ENCODE peak calls at places on chromosomes 1 and 21, in nine cellular contexts. One of them, this sample, is unnamed.

GRCh38 chr1:113109908-113110554 is 37.0 kb downstream of the LRIG2 start:
- DNase-seq in CD4-positive, CD25-positive, alpha-beta regulatory T cell: no peak
- DNase-seq in GM18507: no peak
- DNase-seq in HTR-8/SVneo: peak; percentile 13
- DNase-seq in epithelial cell of esophagus: peak; percentile 60
- DNase-seq in posterior vena cava: no peak
- DNase-seq in kidney tubule cell: peak; percentile 7
- DNase-seq in CD4-positive, alpha-beta memory T cell: no peak
- DNase-seq in GF-D8: no peak
- DNase-seq in this sample: no peak

GRCh38 chr1:19477284-19478240 is 7.8 kb downstream of the CAPZB start:
- DNase-seq in CD4-positive, CD25-positive, alpha-beta regulatory T cell: no peak
- DNase-seq in GM18507: no peak
- DNase-seq in HTR-8/SVneo: no peak
- DNase-seq in epithelial cell of esophagus: no peak
- DNase-seq in posterior vena cava: peak; percentile 82
- DNase-seq in kidney tubule cell: no peak
- DNase-seq in CD4-positive, alpha-beta memory T cell: peak; percentile 59
- DNase-seq in GF-D8: peak; percentile 81
- DNase-seq in this sample: no peak

GRCh38 chr1:168112673-168113305 is 23.9 kb downstream of the GPR161 start:
- DNase-seq in CD4-positive, CD25-positive, alpha-beta regulatory T cell: no peak
- DNase-seq in GM18507: no peak
- DNase-seq in HTR-8/SVneo: peak; percentile 81
- DNase-seq in epithelial cell of esophagus: peak; percentile 99
- DNase-seq in posterior vena cava: no peak
- DNase-seq in kidney tubule cell: peak; percentile 89
- DNase-seq in CD4-positive, alpha-beta memory T cell: no peak
- DNase-seq in GF-D8: no peak
- DNase-seq in this sample: no peak

GRCh38 chr1:212700892-212701819 is 1.5 kb upstream of the BATF3 start:
- DNase-seq in CD4-positive, CD25-positive, alpha-beta regulatory T cell: no peak
- DNase-seq in GM18507: no peak
- DNase-seq in HTR-8/SVneo: no peak
- DNase-seq in epithelial cell of esophagus: peak; percentile 14
- DNase-seq in posterior vena cava: peak; percentile 90
- DNase-seq in kidney tubule cell: peak; percentile 14
- DNase-seq in CD4-positive, alpha-beta memory T cell: no peak
- DNase-seq in GF-D8: peak; percentile 35
- DNase-seq in this sample: peak; percentile 47

GRCh38 chr1:109756848-109757521 is 6.7 kb downstream of the EPS8L3 start:
- DNase-seq in CD4-positive, CD25-positive, alpha-beta regulatory T cell: no peak
- DNase-seq in GM18507: no peak
- DNase-seq in HTR-8/SVneo: no peak
- DNase-seq in epithelial cell of esophagus: no peak
- DNase-seq in posterior vena cava: peak; percentile 43
- DNase-seq in kidney tubule cell: no peak
- DNase-seq in CD4-positive, alpha-beta memory T cell: no peak
- DNase-seq in GF-D8: no peak
- DNase-seq in this sample: no peak

GRCh38 chr1:9270290-9270900 is 22.3 kb upstream of the SPSB1 start:
- DNase-seq in CD4-positive, CD25-positive, alpha-beta regulatory T cell: no peak
- DNase-seq in GM18507: no peak
- DNase-seq in HTR-8/SVneo: no peak
- DNase-seq in epithelial cell of esophagus: peak; percentile 48
- DNase-seq in posterior vena cava: no peak
- DNase-seq in kidney tubule cell: no peak
- DNase-seq in CD4-positive, alpha-beta memory T cell: no peak
- DNase-seq in GF-D8: no peak
- DNase-seq in this sample: no peak

GRCh38 chr1:71638081-71638766 is 557.4 kb upstream of the ZRANB2 start:
- DNase-seq in CD4-positive, CD25-positive, alpha-beta regulatory T cell: no peak
- DNase-seq in GM18507: no peak
- DNase-seq in HTR-8/SVneo: no peak
- DNase-seq in epithelial cell of esophagus: peak; percentile 38
- DNase-seq in posterior vena cava: no peak
- DNase-seq in kidney tubule cell: peak; percentile 70
- DNase-seq in CD4-positive, alpha-beta memory T cell: no peak
- DNase-seq in GF-D8: no peak
- DNase-seq in this sample: no peak

GRCh38 chr1:15258828-15259588 is 12.0 kb downstream of the FHAD1 start:
- DNase-seq in CD4-positive, CD25-positive, alpha-beta regulatory T cell: no peak
- DNase-seq in GM18507: no peak
- DNase-seq in HTR-8/SVneo: no peak
- DNase-seq in epithelial cell of esophagus: no peak
- DNase-seq in posterior vena cava: no peak
- DNase-seq in kidney tubule cell: no peak
- DNase-seq in CD4-positive, alpha-beta memory T cell: no peak
- DNase-seq in GF-D8: no peak
- DNase-seq in this sample: no peak

GRCh38 chr1:222979561-222979960 is 163.5 kb downstream of the TLR5 start:
- DNase-seq in CD4-positive, CD25-positive, alpha-beta regulatory T cell: no peak
- DNase-seq in GM18507: no peak
- DNase-seq in HTR-8/SVneo: no peak
- DNase-seq in epithelial cell of esophagus: no peak
- DNase-seq in posterior vena cava: no peak
- DNase-seq in kidney tubule cell: no peak
- DNase-seq in CD4-positive, alpha-beta memory T cell: no peak
- DNase-seq in GF-D8: no peak
- DNase-seq in this sample: no peak

GRCh38 chr1:106498238-106498637 is 558.2 kb upstream of the PRMT6 start:
- DNase-seq in CD4-positive, CD25-positive, alpha-beta regulatory T cell: no peak
- DNase-seq in GM18507: no peak
- DNase-seq in HTR-8/SVneo: no peak
- DNase-seq in epithelial cell of esophagus: no peak
- DNase-seq in posterior vena cava: no peak
- DNase-seq in kidney tubule cell: no peak
- DNase-seq in CD4-positive, alpha-beta memory T cell: no peak
- DNase-seq in GF-D8: no peak
- DNase-seq in this sample: no peak

GRCh38 chr1:32757213-32757895 is 54.8 kb upstream of the SYNC start:
- DNase-seq in CD4-positive, CD25-positive, alpha-beta regulatory T cell: no peak
- DNase-seq in GM18507: no peak
- DNase-seq in HTR-8/SVneo: no peak
- DNase-seq in epithelial cell of esophagus: no peak
- DNase-seq in posterior vena cava: no peak
- DNase-seq in kidney tubule cell: no peak
- DNase-seq in CD4-positive, alpha-beta memory T cell: no peak
- DNase-seq in GF-D8: no peak
- DNase-seq in this sample: no peak

GRCh38 chr1:2181271-2181670 is 13.3 kb downstream of the FAAP20 start:
- DNase-seq in CD4-positive, CD25-positive, alpha-beta regulatory T cell: no peak
- DNase-seq in GM18507: no peak
- DNase-seq in HTR-8/SVneo: no peak
- DNase-seq in epithelial cell of esophagus: no peak
- DNase-seq in posterior vena cava: no peak
- DNase-seq in kidney tubule cell: no peak
- DNase-seq in CD4-positive, alpha-beta memory T cell: no peak
- DNase-seq in GF-D8: no peak
- DNase-seq in this sample: no peak

GRCh38 chr21:35400233-35400939 is 351.3 kb upstream of the RUNX1 start:
- DNase-seq in CD4-positive, CD25-positive, alpha-beta regulatory T cell: peak; percentile 67
- DNase-seq in GM18507: peak; percentile 25
- DNase-seq in HTR-8/SVneo: peak; percentile 60
- DNase-seq in epithelial cell of esophagus: peak; percentile 88
- DNase-seq in posterior vena cava: no peak
- DNase-seq in kidney tubule cell: peak; percentile 83
- DNase-seq in CD4-positive, alpha-beta memory T cell: peak; percentile 39
- DNase-seq in GF-D8: peak; percentile 80
- DNase-seq in this sample: peak; percentile 8

GRCh38 chr1:218164930-218165686 is 120.0 kb upstream of the RRP15 start:
- DNase-seq in CD4-positive, CD25-positive, alpha-beta regulatory T cell: peak; percentile 3
- DNase-seq in GM18507: no peak
- DNase-seq in HTR-8/SVneo: peak; percentile 14
- DNase-seq in epithelial cell of esophagus: no peak
- DNase-seq in posterior vena cava: no peak
- DNase-seq in kidney tubule cell: no peak
- DNase-seq in CD4-positive, alpha-beta memory T cell: no peak
- DNase-seq in GF-D8: no peak
- DNase-seq in this sample: peak; percentile 32

GRCh38 chr1:164638506-164639202 is 79.7 kb downstream of the PBX1 start:
- DNase-seq in CD4-positive, CD25-positive, alpha-beta regulatory T cell: no peak
- DNase-seq in GM18507: no peak
- DNase-seq in HTR-8/SVneo: no peak
- DNase-seq in epithelial cell of esophagus: no peak
- DNase-seq in posterior vena cava: no peak
- DNase-seq in kidney tubule cell: peak; percentile 38
- DNase-seq in CD4-positive, alpha-beta memory T cell: no peak
- DNase-seq in GF-D8: no peak
- DNase-seq in this sample: no peak

GRCh38 chr1:6266641-6267040 is 5.7 kb upstream of the GPR153 start:
- DNase-seq in CD4-positive, CD25-positive, alpha-beta regulatory T cell: no peak
- DNase-seq in GM18507: no peak
- DNase-seq in HTR-8/SVneo: no peak
- DNase-seq in epithelial cell of esophagus: no peak
- DNase-seq in posterior vena cava: no peak
- DNase-seq in kidney tubule cell: no peak
- DNase-seq in CD4-positive, alpha-beta memory T cell: no peak
- DNase-seq in GF-D8: no peak
- DNase-seq in this sample: no peak

GRCh38 chr1:112445591-112445990 is 49.6 kb downstream of the CTTNBP2NL start:
- DNase-seq in CD4-positive, CD25-positive, alpha-beta regulatory T cell: no peak
- DNase-seq in GM18507: no peak
- DNase-seq in HTR-8/SVneo: no peak
- DNase-seq in epithelial cell of esophagus: no peak
- DNase-seq in posterior vena cava: no peak
- DNase-seq in kidney tubule cell: no peak
- DNase-seq in CD4-positive, alpha-beta memory T cell: no peak
- DNase-seq in GF-D8: no peak
- DNase-seq in this sample: no peak

GRCh38 chr1:231618588-231619256 is 7.9 kb upstream of the DISC1 start:
- DNase-seq in CD4-positive, CD25-positive, alpha-beta regulatory T cell: no peak
- DNase-seq in GM18507: no peak
- DNase-seq in HTR-8/SVneo: no peak
- DNase-seq in epithelial cell of esophagus: no peak
- DNase-seq in posterior vena cava: no peak
- DNase-seq in kidney tubule cell: no peak
- DNase-seq in CD4-positive, alpha-beta memory T cell: no peak
- DNase-seq in GF-D8: no peak
- DNase-seq in this sample: no peak

GRCh38 chr1:222928212-222928611 is 113.4 kb downstream of the DISP1 start:
- DNase-seq in CD4-positive, CD25-positive, alpha-beta regulatory T cell: no peak
- DNase-seq in GM18507: no peak
- DNase-seq in HTR-8/SVneo: no peak
- DNase-seq in epithelial cell of esophagus: peak; percentile 49
- DNase-seq in posterior vena cava: no peak
- DNase-seq in kidney tubule cell: peak; percentile 61
- DNase-seq in CD4-positive, alpha-beta memory T cell: no peak
- DNase-seq in GF-D8: no peak
- DNase-seq in this sample: peak; percentile 69

GRCh38 chr1:200488375-200489165 is 78.7 kb upstream of the ZNF281 start:
- DNase-seq in CD4-positive, CD25-positive, alpha-beta regulatory T cell: peak; percentile 52
- DNase-seq in GM18507: no peak
- DNase-seq in HTR-8/SVneo: peak; percentile 74
- DNase-seq in epithelial cell of esophagus: peak; percentile 79
- DNase-seq in posterior vena cava: no peak
- DNase-seq in kidney tubule cell: peak; percentile 84
- DNase-seq in CD4-positive, alpha-beta memory T cell: no peak
- DNase-seq in GF-D8: no peak
- DNase-seq in this sample: peak; percentile 67

GRCh38 chr1:89126602-89127001 is 688 bp upstream of the GBP2 start:
- DNase-seq in CD4-positive, CD25-positive, alpha-beta regulatory T cell: no peak
- DNase-seq in GM18507: no peak
- DNase-seq in HTR-8/SVneo: no peak
- DNase-seq in epithelial cell of esophagus: peak; percentile 2
- DNase-seq in posterior vena cava: no peak
- DNase-seq in kidney tubule cell: no peak
- DNase-seq in CD4-positive, alpha-beta memory T cell: peak; percentile 41
- DNase-seq in GF-D8: no peak
- DNase-seq in this sample: no peak

GRCh38 chr1:229570891-229571516 is 12.5 kb upstream of the ABCB10 start:
- DNase-seq in CD4-positive, CD25-positive, alpha-beta regulatory T cell: no peak
- DNase-seq in GM18507: no peak
- DNase-seq in HTR-8/SVneo: no peak
- DNase-seq in epithelial cell of esophagus: no peak
- DNase-seq in posterior vena cava: no peak
- DNase-seq in kidney tubule cell: no peak
- DNase-seq in CD4-positive, alpha-beta memory T cell: no peak
- DNase-seq in GF-D8: no peak
- DNase-seq in this sample: no peak

GRCh38 chr1:162682013-162682419 is 49.8 kb downstream of the DDR2 start:
- DNase-seq in CD4-positive, CD25-positive, alpha-beta regulatory T cell: no peak
- DNase-seq in GM18507: no peak
- DNase-seq in HTR-8/SVneo: no peak
- DNase-seq in epithelial cell of esophagus: no peak
- DNase-seq in posterior vena cava: no peak
- DNase-seq in kidney tubule cell: no peak
- DNase-seq in CD4-positive, alpha-beta memory T cell: no peak
- DNase-seq in GF-D8: no peak
- DNase-seq in this sample: no peak

GRCh38 chr1:30704765-30705509 is 18.4 kb downstream of the MATN1 start:
- DNase-seq in CD4-positive, CD25-positive, alpha-beta regulatory T cell: no peak
- DNase-seq in GM18507: no peak
- DNase-seq in HTR-8/SVneo: no peak
- DNase-seq in epithelial cell of esophagus: no peak
- DNase-seq in posterior vena cava: no peak
- DNase-seq in kidney tubule cell: no peak
- DNase-seq in CD4-positive, alpha-beta memory T cell: no peak
- DNase-seq in GF-D8: no peak
- DNase-seq in this sample: no peak

GRCh38 chr1:51433269-51433971 is 85.6 kb downstream of the EPS15 start:
- DNase-seq in CD4-positive, CD25-positive, alpha-beta regulatory T cell: no peak
- DNase-seq in GM18507: no peak
- DNase-seq in HTR-8/SVneo: no peak
- DNase-seq in epithelial cell of esophagus: peak; percentile 40
- DNase-seq in posterior vena cava: no peak
- DNase-seq in kidney tubule cell: peak; percentile 53
- DNase-seq in CD4-positive, alpha-beta memory T cell: no peak
- DNase-seq in GF-D8: peak; percentile 80
- DNase-seq in this sample: no peak

GRCh38 chr1:161313554-161314200 is 504 bp upstream of the SDHC start:
- DNase-seq in CD4-positive, CD25-positive, alpha-beta regulatory T cell: no peak
- DNase-seq in GM18507: no peak
- DNase-seq in HTR-8/SVneo: no peak
- DNase-seq in epithelial cell of esophagus: no peak
- DNase-seq in posterior vena cava: no peak
- DNase-seq in kidney tubule cell: no peak
- DNase-seq in CD4-positive, alpha-beta memory T cell: no peak
- DNase-seq in GF-D8: no peak
- DNase-seq in this sample: no peak

GRCh38 chr1:43143441-43143888 is 28.6 kb downstream of the EBNA1BP2 start:
- DNase-seq in CD4-positive, CD25-positive, alpha-beta regulatory T cell: no peak
- DNase-seq in GM18507: no peak
- DNase-seq in HTR-8/SVneo: peak; percentile 13
- DNase-seq in epithelial cell of esophagus: no peak
- DNase-seq in posterior vena cava: no peak
- DNase-seq in kidney tubule cell: no peak
- DNase-seq in CD4-positive, alpha-beta memory T cell: no peak
- DNase-seq in GF-D8: no peak
- DNase-seq in this sample: peak; percentile 47

GRCh38 chr21:39647476-39647875 is 34.7 kb downstream of the B3GALT5 start:
- DNase-seq in CD4-positive, CD25-positive, alpha-beta regulatory T cell: no peak
- DNase-seq in GM18507: no peak
- DNase-seq in HTR-8/SVneo: no peak
- DNase-seq in epithelial cell of esophagus: peak; percentile 14
- DNase-seq in posterior vena cava: no peak
- DNase-seq in kidney tubule cell: peak; percentile 74
- DNase-seq in CD4-positive, alpha-beta memory T cell: no peak
- DNase-seq in GF-D8: no peak
- DNase-seq in this sample: peak; percentile 28

GRCh38 chr1:202811296-202812175 is 782 bp downstream of the PCAT6 start:
- DNase-seq in CD4-positive, CD25-positive, alpha-beta regulatory T cell: peak; percentile 30
- DNase-seq in GM18507: no peak
- DNase-seq in HTR-8/SVneo: no peak
- DNase-seq in epithelial cell of esophagus: peak; percentile 44
- DNase-seq in posterior vena cava: no peak
- DNase-seq in kidney tubule cell: peak; percentile 30
- DNase-seq in CD4-positive, alpha-beta memory T cell: no peak
- DNase-seq in GF-D8: no peak
- DNase-seq in this sample: peak; percentile 22

GRCh38 chr1:63966016-63966415 is 192.2 kb downstream of the ROR1 start:
- DNase-seq in CD4-positive, CD25-positive, alpha-beta regulatory T cell: no peak
- DNase-seq in GM18507: no peak
- DNase-seq in HTR-8/SVneo: no peak
- DNase-seq in epithelial cell of esophagus: no peak
- DNase-seq in posterior vena cava: no peak
- DNase-seq in kidney tubule cell: no peak
- DNase-seq in CD4-positive, alpha-beta memory T cell: no peak
- DNase-seq in GF-D8: no peak
- DNase-seq in this sample: no peak

This sample was measured in endothelial cell.